ENCODE peak calls at places on chromosomes 12 and 14, in five cellular contexts. N is H7, M is fibroblast of villous mesenchyme, J is natural killer cell, Q is SK-N-DZ. I is an unnamed sample.

GRCh38 chr12:14935031-14935430 is 3.3 kb downstream of the ERP27 start:
- DNase-seq in M (peak; percentile 41), Q (no peak), N (no peak), J (no peak), I (no peak)

GRCh38 chr14:43789458-43789857 is 717.6 kb downstream of the FSCB start:
- DNase-seq in Q (no peak), N (no peak), J (no peak), M (no peak), I (peak; percentile 43)

GRCh38 chr14:54662491-54663116 is 95.7 kb downstream of the SAMD4A start:
- DNase-seq in J (no peak), Q (no peak), N (no peak), M (no peak), I (no peak)

GRCh38 chr12:117884161-117884560 is 84.6 kb downstream of the KSR2 start:
- DNase-seq in M (no peak), Q (no peak), N (no peak), J (no peak), I (no peak)

GRCh38 chr12:15629761-15630160 is 159.4 kb downstream of the EPS8 start:
- DNase-seq in N (no peak), Q (no peak), J (no peak), M (peak; percentile 89), I (no peak)

GRCh38 chr12:57237952-57238853 is 8.7 kb downstream of the SHMT2 start:
- DNase-seq in M (peak; percentile 22), J (peak; percentile 27), N (peak; percentile 88), Q (no peak), I (peak; percentile 61)

GRCh38 chr14:33846100-33846824 is 104.6 kb downstream of the EGLN3 start:
- DNase-seq in J (no peak), M (no peak), N (no peak), Q (no peak), I (no peak)

GRCh38 chr12:108955225-108955835 is 65.5 kb downstream of the SVOP start:
- DNase-seq in N (no peak), J (no peak), M (no peak), Q (peak; percentile 49), I (no peak)

GRCh38 chr14:68688872-68689371 is 103.9 kb downstream of the ZFP36L1 start:
- DNase-seq in Q (peak; percentile 47), M (peak; percentile 68), N (peak; percentile 50), J (no peak), I (peak; percentile 35)

GRCh38 chr12:47912575-47912974 is 7.8 kb upstream of the VDR start:
- DNase-seq in N (no peak), Q (no peak), J (no peak), M (peak; percentile 27), I (no peak)

GRCh38 chr12:130552483-130552996 is 163.6 kb downstream of the RIMBP2 start:
- DNase-seq in M (no peak), N (peak; percentile 46), Q (no peak), J (no peak), I (no peak)

GRCh38 chr12:4850857-4851380 is 58.8 kb upstream of the KCNA1 start:
- DNase-seq in J (no peak), M (no peak), N (no peak), Q (no peak), I (no peak)

GRCh38 chr14:36976571-36977023 is 195.8 kb downstream of the SLC25A21 start:
- DNase-seq in Q (no peak), M (no peak), N (no peak), J (no peak), I (peak; percentile 3)

GRCh38 chr12:58877243-58877743 is 43.0 kb downstream of the LRIG3 start:
- DNase-seq in N (no peak), M (peak; percentile 66), Q (no peak), J (no peak), I (no peak)

GRCh38 chr12:41224066-41224465 is 35.9 kb downstream of the PDZRN4 start:
- DNase-seq in N (no peak), J (no peak), Q (no peak), M (no peak), I (no peak)

GRCh38 chr12:32102234-32102633 is 4.4 kb upstream of the BICD1 start:
- DNase-seq in J (no peak), N (no peak), Q (no peak), M (no peak), I (no peak)

GRCh38 chr12:91133871-91134270 is 22.6 kb upstream of the LUM start:
- DNase-seq in M (peak; percentile 91), J (no peak), Q (no peak), N (no peak), I (no peak)

GRCh38 chr12:666066-666465 is 2.8 kb upstream of the NINJ2 start:
- DNase-seq in M (no peak), J (no peak), Q (no peak), N (no peak), I (no peak)

GRCh38 chr12:51864701-51865469 is 16.4 kb upstream of the FIGNL2 start:
- DNase-seq in M (no peak), N (peak; percentile 73), J (no peak), Q (peak; percentile 83), I (peak; percentile 90)

GRCh38 chr12:100699209-100699608 is 95.4 kb upstream of the ANO4 start:
- DNase-seq in Q (no peak), N (no peak), M (no peak), J (no peak), I (no peak)

GRCh38 chr12:57216014-57216891 is at the start of gene NXPH4:
- DNase-seq in Q (no peak), J (no peak), N (peak; percentile 98), M (no peak), I (peak; percentile 51)

I was measured in ELF-1.